ENCODE peak calls at places on chromosomes 1 and 21, in seven cellular contexts. Q, C, G, W, B, Z and K are unnamed samples.
A peak's percentile ranks its signal among the peaks of the same experiment; 100 is the strongest.

GRCh38 chr1:172180886-172181285 is 239.6 kb upstream of the C1orf105 start:
- DNase-seq in B (peak; percentile 86), G (peak; percentile 70), C (no peak), Q (no peak), Z (no peak), W (no peak), K (peak; percentile 4)

GRCh38 chr21:43362306-43362927 is 64.5 kb downstream of the SIK1 start:
- DNase-seq in G (peak; percentile 86), W (no peak), C (no peak), B (peak; percentile 58), Z (peak; percentile 37), Q (peak; percentile 61), K (peak; percentile 47)

GRCh38 chr1:101188311-101188710 is 48.5 kb upstream of the S1PR1 start:
- DNase-seq in B (no peak), Q (no peak), Z (no peak), G (peak; percentile 65), C (no peak), W (no peak), K (no peak)

GRCh38 chr1:201769966-201770365 is 59.0 kb upstream of the IPO9 start:
- DNase-seq in C (no peak), W (no peak), Q (no peak), B (peak; percentile 66), Z (no peak), G (peak; percentile 81), K (no peak)

GRCh38 chr1:76090284-76091180 is 16.0 kb downstream of the ST6GALNAC3 start:
- DNase-seq in Q (no peak), B (no peak), Z (no peak), W (no peak), G (no peak), C (no peak), K (no peak)

GRCh38 chr1:196558424-196558823 is 49.8 kb downstream of the KCNT2 start:
- DNase-seq in W (no peak), Z (peak; percentile 34), G (peak; percentile 69), C (no peak), Q (no peak), B (peak; percentile 90), K (peak; percentile 4)

GRCh38 chr1:116706123-116706522 is 38.6 kb upstream of the IGSF3 start:
- DNase-seq in G (no peak), Z (no peak), B (no peak), Q (no peak), W (no peak), C (no peak), K (no peak)

GRCh38 chr1:32798679-32799416 is 18.3 kb downstream of the YARS1 start:
- DNase-seq in G (no peak), C (no peak), B (no peak), Q (no peak), Z (peak; percentile 75), W (no peak), K (no peak)

GRCh38 chr1:24867064-24867870 is 62.8 kb downstream of the RUNX3 start:
- DNase-seq in C (no peak), W (no peak), Z (no peak), Q (no peak), G (no peak), B (no peak), K (no peak)

DNA sequence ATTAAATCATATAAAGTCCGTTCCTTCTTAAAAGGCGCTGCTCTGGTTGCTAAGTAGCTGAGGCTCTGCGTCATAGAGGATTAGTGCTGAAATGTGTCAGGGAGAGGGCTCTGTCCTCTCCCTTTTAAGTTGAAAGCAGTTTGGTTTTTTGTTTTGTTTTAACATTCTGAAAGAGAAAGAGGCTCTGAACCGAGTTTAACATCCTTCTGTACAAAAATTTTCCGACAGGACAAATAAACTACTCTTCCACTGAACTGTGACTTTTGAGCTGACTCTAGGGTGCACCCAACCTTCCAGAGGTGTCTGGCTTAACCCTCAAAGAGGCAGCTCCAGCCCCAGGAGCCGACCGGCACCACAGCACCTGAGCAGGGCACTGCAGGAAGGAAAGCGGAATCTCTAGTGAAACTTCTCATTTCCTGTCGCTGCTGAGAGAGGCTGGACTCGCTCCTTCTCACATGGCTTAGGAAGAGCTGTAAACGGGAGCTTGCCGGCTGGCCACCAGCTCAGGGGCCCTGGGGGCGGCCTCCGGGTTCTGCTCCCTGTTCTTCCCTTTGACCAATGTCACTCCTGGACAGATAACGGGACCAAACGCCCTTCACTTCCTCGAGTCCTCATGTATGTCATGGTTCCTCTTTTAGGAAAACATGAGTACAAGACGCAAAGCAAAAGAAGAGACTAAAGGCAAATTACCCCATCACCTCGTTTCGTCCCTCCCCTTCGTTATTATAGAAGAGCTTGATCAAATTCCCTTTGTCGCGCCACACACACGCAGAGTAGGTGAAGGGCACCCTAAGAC is 1.2 kb downstream of the VAV3 start:
- DNase-seq in W (no peak), Z (peak; percentile 68), C (no peak), Q (peak; percentile 57), G (no peak), B (peak; percentile 38), K (no peak)
- H3K27ac ChIP-seq in W (no peak overlapping the region), Z (no peak overlapping the region), C (no peak overlapping the region), Q (no peak overlapping the region), G (no peak overlapping the region), B (no peak overlapping the region), K (no peak overlapping the region)

GRCh38 chr1:159009287-159009686 is 420 bp upstream of the IFI16 start:
- DNase-seq in W (no peak), C (no peak), B (no peak), Z (no peak), G (no peak), Q (no peak), K (no peak)
- H3K4ac ChIP-seq in W (no peak overlapping the region), C (no peak overlapping the region), B (peak overlapping the region; percentile 94), Z (no peak overlapping the region), G (peak overlapping the region; percentile 57), Q (no peak overlapping the region), K (no peak overlapping the region)

DNA sequence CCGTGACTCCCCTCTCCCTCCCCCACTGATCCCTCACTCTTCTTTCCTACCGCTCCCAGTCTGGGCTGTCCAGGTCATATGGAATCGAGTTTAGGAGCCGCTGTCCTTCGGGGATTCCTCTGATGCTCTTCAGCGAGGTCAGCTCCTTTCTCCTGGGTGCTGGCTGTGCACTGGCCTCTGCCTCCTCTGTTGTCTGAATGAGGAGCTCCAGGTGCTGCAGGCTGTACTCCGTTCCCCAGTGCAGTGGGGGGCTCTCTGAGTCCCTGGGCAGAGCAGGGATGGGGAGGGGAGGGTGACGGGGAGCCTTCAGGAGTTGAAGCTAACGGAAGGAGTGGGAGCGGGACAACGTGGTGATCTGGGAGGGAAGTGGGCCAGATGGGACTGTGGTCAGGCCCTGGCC is 59.3 kb upstream of the TLR5 start:
- DNase-seq in Q (no peak), G (no peak), W (no peak), Z (no peak), C (no peak), B (no peak), K (no peak)
- H3K27ac ChIP-seq in Q (no peak overlapping the region), G (no peak overlapping the region), W (no peak overlapping the region), Z (no peak overlapping the region), C (no peak overlapping the region), B (no peak overlapping the region), K (no peak overlapping the region)

GRCh38 chr1:164969256-164969655 is 387.3 kb downstream of the LMX1A start:
- DNase-seq in B (no peak), G (no peak), Z (peak; percentile 55), W (no peak), Q (no peak), C (no peak), K (no peak)

GRCh38 chr1:164967300-164967699 is 389.2 kb downstream of the LMX1A start:
- DNase-seq in G (no peak), B (no peak), W (no peak), C (no peak), Q (no peak), Z (no peak), K (no peak)

DNA sequence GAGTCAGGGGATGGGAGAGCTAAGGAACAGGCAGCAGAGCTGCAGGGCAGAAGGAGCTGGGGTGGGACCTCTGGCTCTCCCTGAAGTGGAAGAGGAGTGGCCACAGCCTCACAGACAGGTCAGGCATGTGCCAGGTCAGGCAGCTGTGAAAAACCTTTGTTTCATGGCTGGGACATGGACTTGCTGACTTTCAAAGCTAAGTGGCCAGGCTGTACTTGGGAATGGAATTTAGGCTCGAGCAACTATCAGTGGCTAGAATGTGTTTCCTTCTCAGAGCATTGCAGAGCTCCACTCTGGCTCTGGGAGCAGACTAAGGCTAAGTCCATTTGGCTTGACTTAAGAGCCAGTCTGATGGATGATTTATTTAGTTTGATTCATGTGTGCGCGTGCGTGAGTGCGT is 385.1 kb downstream of the LMX1A start:
- DNase-seq in Q (no peak), G (no peak), B (no peak), C (no peak), W (no peak), Z (peak; percentile 18), K (no peak)
- H3K4ac ChIP-seq in Q (no peak overlapping the region), G (no peak overlapping the region), B (no peak overlapping the region), C (no peak overlapping the region), W (no peak overlapping the region), Z (no peak overlapping the region), K (no peak overlapping the region)

GRCh38 chr1:21670956-21671902 is 2.1 kb upstream of the RAP1GAP start:
- DNase-seq in W (no peak), C (no peak), Z (no peak), Q (peak; percentile 17), G (no peak), B (no peak), K (no peak)

GRCh38 chr1:21673277-21673780 is 4.2 kb upstream of the RAP1GAP start:
- DNase-seq in C (no peak), Z (no peak), W (no peak), G (peak; percentile 25), Q (peak; percentile 31), B (peak; percentile 30), K (no peak)

GRCh38 chr1:21670059-21670881 is 1.1 kb upstream of the RAP1GAP start:
- DNase-seq in W (no peak), B (peak; percentile 16), Z (peak; percentile 44), C (no peak), Q (no peak), G (no peak), K (no peak)

GRCh38 chr1:21672478-21673276 is 3.5 kb upstream of the RAP1GAP start:
- DNase-seq in C (no peak), W (no peak), B (peak; percentile 14), Q (peak; percentile 25), G (peak; percentile 32), Z (no peak), K (peak; percentile 44)

GRCh38 chr1:21671915-21672314 is 2.8 kb upstream of the RAP1GAP start:
- DNase-seq in W (no peak), G (no peak), Z (no peak), B (no peak), C (no peak), Q (peak; percentile 13), K (no peak)
- H3K27ac ChIP-seq in W (no peak overlapping the region), G (no peak overlapping the region), Z (no peak overlapping the region), B (no peak overlapping the region), C (no peak overlapping the region), Q (no peak overlapping the region), K (no peak overlapping the region)

DNA sequence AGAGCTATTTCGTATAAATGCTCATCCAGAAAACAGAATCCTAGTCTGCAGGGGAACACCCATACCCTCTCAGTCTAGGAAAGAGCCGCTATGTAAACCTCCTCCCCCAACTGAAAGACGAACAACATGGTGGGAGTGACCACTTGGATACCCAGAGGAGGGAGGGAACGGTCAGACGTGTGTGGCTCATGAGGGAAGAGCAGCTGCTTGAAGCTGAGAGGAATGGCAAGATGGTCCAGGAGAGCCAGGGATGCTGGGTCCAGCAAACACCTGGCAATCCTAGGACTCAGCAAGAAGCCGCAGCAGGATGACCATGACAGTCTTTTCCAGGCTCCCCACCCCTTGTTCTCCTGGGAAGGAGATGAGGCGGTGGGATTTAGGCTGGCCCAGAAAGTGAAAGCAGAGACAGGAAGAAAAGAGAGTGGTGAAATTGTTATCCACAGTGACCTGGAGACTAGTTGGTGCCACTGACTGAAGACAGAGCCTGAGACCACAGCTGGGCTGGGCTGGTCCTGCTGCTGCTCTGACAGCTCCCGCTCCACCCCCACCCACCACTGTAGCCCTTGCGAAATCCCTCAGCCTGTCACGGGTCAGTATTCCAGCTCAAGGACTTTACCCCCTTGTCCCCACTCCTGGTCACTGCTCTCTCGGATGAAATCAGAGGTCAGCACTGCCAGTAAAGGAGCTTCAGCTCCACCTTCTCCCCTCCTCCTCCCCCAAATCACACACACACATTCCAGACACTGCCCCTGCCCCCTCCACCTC is 3.6 kb downstream of the CERS2 start:
- DNase-seq in Q (no peak), Z (peak; percentile 55), W (no peak), B (peak; percentile 87), G (peak; percentile 62), C (no peak), K (peak; percentile 10)
- H3K4ac ChIP-seq in Q (no peak overlapping the region), Z (no peak overlapping the region), W (no peak overlapping the region), B (no peak overlapping the region), G (peak overlapping the region; percentile 18), C (no peak overlapping the region), K (peak overlapping the region; percentile 47)